ENCODE peak calls at places on chromosomes 3 and 15, in eight cellular contexts. U is AG04449, Q is GM13976, X is GM06990, Z is omental fat pad, E is heart right ventricle, D is fibroblast of lung, G is neural progenitor cell. Y is an unnamed sample.

GRCh38 chr3:45426161-45426560 is 37.8 kb downstream of the LARS2 start:
- DNase-seq in U (no peak), Q (no peak), X (no peak), Z (no peak), E (no peak), D (no peak), G (peak), Y (no peak)

GRCh38 chr3:18868911-18869689 is 279.2 kb upstream of the KCNH8 start:
- DNase-seq in U (no peak), Q (no peak), X (no peak), Z (no peak), E (no peak), D (no peak), G (no peak), Y (no peak)

GRCh38 chr3:45311953-45312795 is 76.2 kb upstream of the LARS2 start:
- DNase-seq in U (no peak), Q (no peak), X (no peak), Z (no peak), E (no peak), D (peak), G (no peak), Y (no peak)

GRCh38 chr3:168077091-168077490 is 18.6 kb downstream of the GOLIM4 start:
- DNase-seq in U (no peak), Q (no peak), X (no peak), Z (no peak), E (no peak), D (peak), G (no peak), Y (no peak)

GRCh38 chr3:51384145-51384729 is 854 bp upstream of the MANF start:
- DNase-seq in U (no peak), Q (peak), X (no peak), Z (no peak), E (no peak), D (peak), G (peak), Y (peak)

GRCh38 chr3:88997276-88997675 is 110.1 kb upstream of the EPHA3 start:
- DNase-seq in U (no peak), Q (no peak), X (no peak), Z (no peak), E (no peak), D (no peak), G (no peak), Y (no peak)

GRCh38 chr3:159632124-159632523 is 356.5 kb upstream of the IL12A start:
- DNase-seq in U (no peak), Q (no peak), X (no peak), Z (no peak), E (no peak), D (no peak), G (peak), Y (no peak)

GRCh38 chr3:106512846-106513245 is 644.0 kb upstream of the CBLB start:
- DNase-seq in U (no peak), Q (no peak), X (no peak), Z (no peak), E (no peak), D (no peak), G (no peak), Y (no peak)

GRCh38 chr15:78749831-78750230 is 61.4 kb downstream of the ADAMTS7 start:
- DNase-seq in U (no peak), Q (no peak), X (no peak), Z (no peak), E (no peak), D (no peak), G (no peak), Y (no peak)

GRCh38 chr3:43706342-43706741 is 15.6 kb downstream of the ABHD5 start:
- DNase-seq in U (no peak), Q (no peak), X (no peak), Z (no peak), E (no peak), D (no peak), G (no peak), Y (no peak)

GRCh38 chr3:85567074-85567676 is 608.4 kb downstream of the CADM2 start:
- DNase-seq in U (no peak), Q (peak), X (no peak), Z (no peak), E (no peak), D (peak), G (peak), Y (no peak)
- TF ChIP-seq CTCF in U (peak), Q (peak), X (peak), Z (no peak), E (peak), D (peak), G (peak), Y (peak)

GRCh38 chr15:100869151-100869999 is 10.3 kb upstream of the ALDH1A3 start:
- DNase-seq in U (no peak), Q (no peak), X (no peak), Z (no peak), E (no peak), D (no peak), G (peak), Y (no peak)
- TF ChIP-seq CTCF in U (peak), Q (peak), X (peak), Z (no peak), E (peak), D (peak), G (peak), Y (peak)

GRCh38 chr15:57112178-57112577 is 193.7 kb downstream of the TCF12 start:
- DNase-seq in U (no peak), Q (no peak), X (no peak), Z (no peak), E (no peak), D (peak), G (no peak), Y (no peak)

GRCh38 chr15:57109005-57109404 is 190.6 kb downstream of the TCF12 start:
- DNase-seq in U (no peak), Q (no peak), X (no peak), Z (no peak), E (no peak), D (no peak), G (no peak), Y (no peak)

GRCh38 chr15:57114070-57114469 is 195.6 kb downstream of the TCF12 start:
- DNase-seq in U (no peak), Q (no peak), X (no peak), Z (no peak), E (no peak), D (peak), G (no peak), Y (no peak)

DNA sequence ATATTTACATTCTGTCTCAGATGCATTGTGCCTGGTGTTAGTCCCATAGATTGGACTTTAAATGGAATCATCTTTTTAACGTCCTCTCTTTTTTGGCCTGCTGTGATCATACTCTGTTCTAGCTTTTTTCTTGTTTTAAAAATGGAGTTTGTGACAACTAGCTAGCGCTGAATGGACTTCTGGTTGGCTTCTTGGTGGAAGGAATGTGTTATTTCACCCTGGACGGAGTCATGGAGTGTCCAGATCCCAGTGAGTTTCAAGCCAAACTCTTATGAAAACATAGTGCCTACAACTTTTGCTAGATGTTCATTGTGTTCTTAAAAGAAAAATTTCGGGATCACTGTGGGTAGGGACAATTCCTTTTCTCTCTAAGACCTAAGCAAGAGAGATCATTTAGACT is 192.6 kb downstream of the TCF12 start:
- DNase-seq in U (no peak), Q (no peak), X (no peak), Z (no peak), E (no peak), D (no peak), G (peak), Y (no peak)
- TF ChIP-seq CTCF in U (no peak), Q (no peak), X (no peak), Z (no peak), E (no peak), D (peak), G (peak), Y (no peak)

GRCh38 chr3:48400824-48401433 is 28.9 kb downstream of the FBXW12 start:
- DNase-seq in U (no peak), Q (peak), X (no peak), Z (no peak), E (no peak), D (peak), G (peak), Y (peak)

GRCh38 chr3:48402281-48402732 is 27.6 kb downstream of the PLXNB1 start:
- DNase-seq in U (peak), Q (peak), X (no peak), Z (peak), E (peak), D (peak), G (no peak), Y (peak)

GRCh38 chr3:48398701-48399386 is 26.8 kb downstream of the FBXW12 start:
- DNase-seq in U (no peak), Q (no peak), X (no peak), Z (no peak), E (no peak), D (no peak), G (no peak), Y (no peak)

GRCh38 chr3:48397767-48398681 is 26.0 kb downstream of the FBXW12 start:
- DNase-seq in U (no peak), Q (no peak), X (no peak), Z (no peak), E (no peak), D (no peak), G (no peak), Y (no peak)

GRCh38 chr3:48399387-48400172 is 27.6 kb downstream of the FBXW12 start:
- DNase-seq in U (no peak), Q (no peak), X (no peak), Z (no peak), E (no peak), D (no peak), G (no peak), Y (peak)
- TF ChIP-seq CTCF in U (no peak), Q (no peak), X (no peak), Z (no peak), E (no peak), D (no peak), G (no peak), Y (no peak)

GRCh38 chr3:17194116-17194515 is 309.4 kb downstream of the PLCL2 start:
- DNase-seq in U (no peak), Q (no peak), X (no peak), Z (no peak), E (no peak), D (no peak), G (no peak), Y (no peak)

GRCh38 chr3:17201538-17201937 is 316.8 kb downstream of the PLCL2 start:
- DNase-seq in U (no peak), Q (no peak), X (no peak), Z (no peak), E (no peak), D (no peak), G (no peak), Y (no peak)

GRCh38 chr3:17192995-17193394 is 308.2 kb downstream of the PLCL2 start:
- DNase-seq in U (no peak), Q (no peak), X (no peak), Z (no peak), E (no peak), D (no peak), G (no peak), Y (no peak)

GRCh38 chr3:17195192-17195611 is 310.4 kb downstream of the PLCL2 start:
- DNase-seq in U (no peak), Q (peak), X (peak), Z (no peak), E (no peak), D (peak), G (peak), Y (no peak)

GRCh38 chr3:17195856-17196604 is 311.3 kb downstream of the PLCL2 start:
- DNase-seq in U (no peak), Q (peak), X (peak), Z (no peak), E (no peak), D (peak), G (peak), Y (no peak)
- TF ChIP-seq CTCF in U (no peak), Q (peak), X (peak), Z (no peak), E (no peak), D (peak), G (peak), Y (peak)

GRCh38 chr3:113551821-113552220 is 19.5 kb downstream of the SIDT1 start:
- DNase-seq in U (no peak), Q (no peak), X (no peak), Z (no peak), E (no peak), D (no peak), G (no peak), Y (no peak)

GRCh38 chr3:113555138-113555537 is 22.8 kb downstream of the SIDT1 start:
- DNase-seq in U (no peak), Q (no peak), X (no peak), Z (no peak), E (no peak), D (no peak), G (no peak), Y (no peak)

GRCh38 chr3:113556556-113557335 is 24.4 kb downstream of the SIDT1 start:
- DNase-seq in U (no peak), Q (no peak), X (no peak), Z (no peak), E (no peak), D (no peak), G (no peak), Y (no peak)

GRCh38 chr3:113557374-113557773 is 25.0 kb downstream of the SIDT1 start:
- DNase-seq in U (no peak), Q (no peak), X (no peak), Z (no peak), E (no peak), D (peak), G (no peak), Y (no peak)

GRCh38 chr3:113552851-113553250 is 20.5 kb downstream of the SIDT1 start:
- DNase-seq in U (no peak), Q (no peak), X (no peak), Z (no peak), E (no peak), D (no peak), G (no peak), Y (no peak)
- TF ChIP-seq CTCF in U (no peak), Q (peak), X (peak), Z (no peak), E (no peak), D (no peak), G (peak), Y (no peak)

GRCh38 chr3:30691249-30691880 is 85.0 kb downstream of the TGFBR2 start:
- DNase-seq in U (no peak), Q (no peak), X (no peak), Z (no peak), E (no peak), D (no peak), G (no peak), Y (no peak)

GRCh38 chr3:30691944-30692343 is 85.5 kb downstream of the TGFBR2 start:
- DNase-seq in U (no peak), Q (no peak), X (no peak), Z (no peak), E (no peak), D (no peak), G (no peak), Y (no peak)

GRCh38 chr3:30689202-30689641 is 82.8 kb downstream of the TGFBR2 start:
- DNase-seq in U (no peak), Q (no peak), X (no peak), Z (no peak), E (peak), D (peak), G (no peak), Y (no peak)

GRCh38 chr3:30688776-30689175 is 82.4 kb downstream of the TGFBR2 start:
- DNase-seq in U (no peak), Q (no peak), X (no peak), Z (no peak), E (no peak), D (peak), G (no peak), Y (no peak)

GRCh38 chr3:30690199-30690598 is 83.8 kb downstream of the TGFBR2 start:
- DNase-seq in U (no peak), Q (no peak), X (no peak), Z (no peak), E (no peak), D (no peak), G (no peak), Y (no peak)
- TF ChIP-seq CTCF in U (no peak), Q (no peak), X (no peak), Z (no peak), E (no peak), D (no peak), G (no peak), Y (no peak)

Y was measured in D721Med.